ENCODE peak calls at places on chromosomes 4 and X, in six cellular contexts. One of them, this sample, is unnamed.

GRCh38 chr4:133808151-133808550 is 393.4 kb downstream of the PABPC4L start:
- DNase-seq in suprapubic skin: no peak
- DNase-seq in Peyer's patch: no peak
- DNase-seq in CD8-positive, alpha-beta T cell: no peak
- DNase-seq in IMR-90: peak; percentile 78
- DNase-seq in neural progenitor cell: no peak
- DNase-seq in this sample: no peak

GRCh38 chrX:139803224-139803623 is 95.3 kb upstream of the MCF2 start:
- DNase-seq in suprapubic skin: no peak
- DNase-seq in Peyer's patch: no peak
- DNase-seq in CD8-positive, alpha-beta T cell: no peak
- DNase-seq in IMR-90: no peak
- DNase-seq in neural progenitor cell: no peak
- DNase-seq in this sample: no peak

GRCh38 chr4:1727117-1728031 is 6.1 kb downstream of the TACC3 start:
- DNase-seq in suprapubic skin: peak; percentile 78
- DNase-seq in Peyer's patch: peak; percentile 85
- DNase-seq in CD8-positive, alpha-beta T cell: no peak
- DNase-seq in IMR-90: peak; percentile 75
- DNase-seq in neural progenitor cell: no peak
- DNase-seq in this sample: peak; percentile 54

GRCh38 chr4:2592572-2592971 is 56.1 kb downstream of the FAM193A start:
- DNase-seq in suprapubic skin: no peak
- DNase-seq in Peyer's patch: no peak
- DNase-seq in CD8-positive, alpha-beta T cell: no peak
- DNase-seq in IMR-90: no peak
- DNase-seq in neural progenitor cell: peak; percentile 33
- DNase-seq in this sample: no peak

GRCh38 chr4:792729-793108 is 33.2 kb downstream of the CPLX1 start:
- DNase-seq in suprapubic skin: no peak
- DNase-seq in Peyer's patch: peak; percentile 66
- DNase-seq in CD8-positive, alpha-beta T cell: no peak
- DNase-seq in IMR-90: no peak
- DNase-seq in neural progenitor cell: no peak
- DNase-seq in this sample: peak; percentile 6

GRCh38 chrX:79138658-79139241 is 5.7 kb upstream of the GPR174 start:
- DNase-seq in suprapubic skin: no peak
- DNase-seq in Peyer's patch: peak; percentile 71
- DNase-seq in CD8-positive, alpha-beta T cell: no peak
- DNase-seq in IMR-90: no peak
- DNase-seq in neural progenitor cell: no peak
- DNase-seq in this sample: no peak

GRCh38 chrX:108186811-108187210 is 95.2 kb downstream of the ATG4A start:
- DNase-seq in suprapubic skin: no peak
- DNase-seq in Peyer's patch: no peak
- DNase-seq in CD8-positive, alpha-beta T cell: no peak
- DNase-seq in IMR-90: peak; percentile 87
- DNase-seq in neural progenitor cell: no peak
- DNase-seq in this sample: peak; percentile 40

GRCh38 chr4:78337216-78337615 is 214.4 kb upstream of the ANXA3 start:
- DNase-seq in suprapubic skin: no peak
- DNase-seq in Peyer's patch: no peak
- DNase-seq in CD8-positive, alpha-beta T cell: no peak
- DNase-seq in IMR-90: no peak
- DNase-seq in neural progenitor cell: no peak
- DNase-seq in this sample: peak; percentile 61

GRCh38 chrX:107549504-107549903 is 78.8 kb upstream of the PRPS1 start:
- DNase-seq in suprapubic skin: no peak
- DNase-seq in Peyer's patch: no peak
- DNase-seq in CD8-positive, alpha-beta T cell: no peak
- DNase-seq in IMR-90: no peak
- DNase-seq in neural progenitor cell: no peak
- DNase-seq in this sample: no peak

GRCh38 chr4:79182209-79182608 is 143.7 kb downstream of the NAA11 start:
- DNase-seq in suprapubic skin: no peak
- DNase-seq in Peyer's patch: no peak
- DNase-seq in CD8-positive, alpha-beta T cell: no peak
- DNase-seq in IMR-90: no peak
- DNase-seq in neural progenitor cell: no peak
- DNase-seq in this sample: no peak

DNA sequence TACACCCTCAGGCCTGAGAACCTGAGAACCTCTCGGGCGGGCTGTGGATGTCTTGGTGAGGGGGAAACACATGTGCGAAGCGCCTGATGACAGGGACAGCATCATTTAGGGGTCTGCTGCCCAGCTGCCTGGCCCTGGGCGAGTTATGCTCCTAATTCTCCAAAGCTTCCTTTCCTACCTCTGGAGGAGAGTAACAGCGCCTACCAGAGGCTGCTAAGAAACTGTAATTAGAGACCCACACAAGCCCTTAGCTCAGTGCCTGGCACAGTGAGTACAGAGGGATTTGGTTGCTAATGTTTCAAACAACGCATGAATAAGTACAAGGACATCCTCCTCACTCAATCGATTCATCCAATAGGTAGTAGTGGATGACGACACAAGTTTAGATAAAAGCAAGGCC is 40.4 kb downstream of the BCOR start:
- DNase-seq in suprapubic skin: no peak
- DNase-seq in Peyer's patch: no peak
- DNase-seq in CD8-positive, alpha-beta T cell: no peak
- DNase-seq in IMR-90: no peak
- DNase-seq in neural progenitor cell: peak; percentile 33
- DNase-seq in this sample: no peak
- TF ChIP-seq CTCF in suprapubic skin: no peak
- TF ChIP-seq CTCF in Peyer's patch: no peak
- TF ChIP-seq CTCF in CD8-positive, alpha-beta T cell: no peak
- TF ChIP-seq CTCF in IMR-90: peak; percentile 7
- TF ChIP-seq CTCF in neural progenitor cell: peak; percentile 53
- TF ChIP-seq CTCF in this sample: no peak

GRCh38 chrX:119762718-119763117 is 4.3 kb downstream of the SOWAHD start:
- DNase-seq in suprapubic skin: no peak
- DNase-seq in Peyer's patch: no peak
- DNase-seq in CD8-positive, alpha-beta T cell: no peak
- DNase-seq in IMR-90: no peak
- DNase-seq in neural progenitor cell: no peak
- DNase-seq in this sample: peak; percentile 61
- H3K4me3 ChIP-seq in suprapubic skin: no peak overlapping the region
- H3K4me3 ChIP-seq in Peyer's patch: no peak overlapping the region
- H3K4me3 ChIP-seq in CD8-positive, alpha-beta T cell: no peak overlapping the region
- H3K4me3 ChIP-seq in IMR-90: no peak overlapping the region
- H3K4me3 ChIP-seq in neural progenitor cell: no peak overlapping the region
- H3K4me3 ChIP-seq in this sample: no peak overlapping the region

GRCh38 chrX:115896362-115896761 is 274.2 kb upstream of the AGTR2 start:
- DNase-seq in suprapubic skin: no peak
- DNase-seq in Peyer's patch: no peak
- DNase-seq in CD8-positive, alpha-beta T cell: no peak
- DNase-seq in IMR-90: no peak
- DNase-seq in neural progenitor cell: no peak
- DNase-seq in this sample: no peak

GRCh38 chrX:115900425-115900824 is 270.1 kb upstream of the AGTR2 start:
- DNase-seq in suprapubic skin: no peak
- DNase-seq in Peyer's patch: no peak
- DNase-seq in CD8-positive, alpha-beta T cell: no peak
- DNase-seq in IMR-90: no peak
- DNase-seq in neural progenitor cell: no peak
- DNase-seq in this sample: no peak

GRCh38 chrX:115895678-115896329 is 274.7 kb upstream of the AGTR2 start:
- DNase-seq in suprapubic skin: no peak
- DNase-seq in Peyer's patch: peak; percentile 22
- DNase-seq in CD8-positive, alpha-beta T cell: no peak
- DNase-seq in IMR-90: no peak
- DNase-seq in neural progenitor cell: no peak
- DNase-seq in this sample: no peak

GRCh38 chrX:115897956-115898355 is 272.6 kb upstream of the AGTR2 start:
- DNase-seq in suprapubic skin: no peak
- DNase-seq in Peyer's patch: no peak
- DNase-seq in CD8-positive, alpha-beta T cell: no peak
- DNase-seq in IMR-90: no peak
- DNase-seq in neural progenitor cell: no peak
- DNase-seq in this sample: no peak

DNA sequence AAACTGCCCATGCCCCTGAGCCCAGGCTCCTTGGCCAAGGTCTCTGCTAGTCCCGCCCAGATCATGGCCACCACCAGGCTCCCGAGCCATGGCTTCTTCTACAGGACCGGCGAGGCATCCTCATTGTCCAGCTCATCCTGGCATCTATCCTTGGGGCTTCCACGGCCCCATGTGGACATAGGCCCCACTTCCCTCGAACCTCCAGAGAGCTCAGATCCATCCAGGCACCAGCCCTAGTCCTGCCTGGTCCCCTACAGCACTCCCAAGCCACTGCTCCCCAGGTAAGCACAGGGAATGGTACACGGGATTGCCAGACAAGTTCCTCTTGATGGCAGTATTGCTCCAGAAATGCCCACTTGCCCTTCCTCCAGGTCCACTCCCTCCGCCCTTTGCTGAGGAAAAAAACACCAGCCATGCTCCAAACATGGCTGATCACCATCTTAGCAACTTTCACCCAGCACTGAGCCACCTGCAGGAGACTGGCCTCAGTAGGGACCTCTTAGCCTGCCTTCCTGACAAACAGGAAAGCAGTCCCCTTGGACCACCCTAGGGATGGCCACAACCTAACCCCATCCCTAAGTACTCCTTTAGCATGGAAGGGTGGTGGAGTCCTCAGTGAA is 272.1 kb upstream of the AGTR2 start:
- DNase-seq in suprapubic skin: peak; percentile 78
- DNase-seq in Peyer's patch: peak; percentile 93
- DNase-seq in CD8-positive, alpha-beta T cell: no peak
- DNase-seq in IMR-90: peak; percentile 29
- DNase-seq in neural progenitor cell: peak; percentile 55
- DNase-seq in this sample: no peak
- TF ChIP-seq CTCF in suprapubic skin: no peak
- TF ChIP-seq CTCF in Peyer's patch: no peak
- TF ChIP-seq CTCF in CD8-positive, alpha-beta T cell: no peak
- TF ChIP-seq CTCF in IMR-90: peak; percentile 20
- TF ChIP-seq CTCF in neural progenitor cell: peak; percentile 29
- TF ChIP-seq CTCF in this sample: no peak

GRCh38 chr4:6695660-6696581 is 2.2 kb downstream of the S100P start:
- DNase-seq in suprapubic skin: peak; percentile 73
- DNase-seq in Peyer's patch: peak; percentile 76
- DNase-seq in CD8-positive, alpha-beta T cell: no peak
- DNase-seq in IMR-90: peak; percentile 16
- DNase-seq in neural progenitor cell: no peak
- DNase-seq in this sample: no peak
- H3K4me3 ChIP-seq in suprapubic skin: no peak overlapping the region
- H3K4me3 ChIP-seq in Peyer's patch: no peak overlapping the region
- H3K4me3 ChIP-seq in CD8-positive, alpha-beta T cell: no peak overlapping the region
- H3K4me3 ChIP-seq in IMR-90: no peak overlapping the region
- H3K4me3 ChIP-seq in neural progenitor cell: no peak overlapping the region
- H3K4me3 ChIP-seq in this sample: no peak overlapping the region